ENCODE peak calls at places on chromosomes 3 and 15, in six cellular contexts. One of them, this sample, is unnamed.

GRCh38 chr3:24242012-24242698 is 252.5 kb downstream of the THRB start:
- DNase-seq in lower lobe of right lung: no peak
- DNase-seq in activated T-helper 1 cell treated with anti-CD3 and anti-CD28 coated beads, Interleukin-2, amount 50 U/mL, for 16 hours: no peak
- DNase-seq in mucosa of gallbladder: peak
- DNase-seq in omental fat pad: no peak
- DNase-seq in activated gamma-delta T cell treated with Interleukin-2 at 50 U/mL for 16 hours: no peak
- DNase-seq in this sample: peak

GRCh38 chr3:14118400-14119165 is 6.1 kb downstream of the CHCHD4 start:
- DNase-seq in activated T-helper 1 cell treated with anti-CD3 and anti-CD28 coated beads, Interleukin-2, amount 50 U/mL, for 16 hours: no peak
- DNase-seq in mucosa of gallbladder: no peak
- DNase-seq in omental fat pad: no peak
- DNase-seq in lower lobe of right lung: no peak
- DNase-seq in activated gamma-delta T cell treated with Interleukin-2 at 50 U/mL for 16 hours: no peak
- DNase-seq in this sample: no peak

GRCh38 chr3:178112134-178112533 is 424.1 kb upstream of the KCNMB2 start:
- DNase-seq in mucosa of gallbladder: no peak
- DNase-seq in lower lobe of right lung: no peak
- DNase-seq in omental fat pad: no peak
- DNase-seq in activated gamma-delta T cell treated with Interleukin-2 at 50 U/mL for 16 hours: no peak
- DNase-seq in activated T-helper 1 cell treated with anti-CD3 and anti-CD28 coated beads, Interleukin-2, amount 50 U/mL, for 16 hours: no peak
- DNase-seq in this sample: no peak

GRCh38 chr15:52678036-52678467 is 1.1 kb downstream of the ATOSA start:
- DNase-seq in lower lobe of right lung: peak
- DNase-seq in mucosa of gallbladder: peak
- DNase-seq in activated gamma-delta T cell treated with Interleukin-2 at 50 U/mL for 16 hours: peak
- DNase-seq in omental fat pad: no peak
- DNase-seq in activated T-helper 1 cell treated with anti-CD3 and anti-CD28 coated beads, Interleukin-2, amount 50 U/mL, for 16 hours: peak
- DNase-seq in this sample: no peak

GRCh38 chr3:186054481-186055399 is 54.1 kb downstream of the ETV5 start:
- DNase-seq in activated T-helper 1 cell treated with anti-CD3 and anti-CD28 coated beads, Interleukin-2, amount 50 U/mL, for 16 hours: no peak
- DNase-seq in activated gamma-delta T cell treated with Interleukin-2 at 50 U/mL for 16 hours: no peak
- DNase-seq in lower lobe of right lung: no peak
- DNase-seq in omental fat pad: no peak
- DNase-seq in mucosa of gallbladder: no peak
- DNase-seq in this sample: no peak

GRCh38 chr3:160402249-160403027 is 3.0 kb downstream of the SMC4 start:
- DNase-seq in activated gamma-delta T cell treated with Interleukin-2 at 50 U/mL for 16 hours: no peak
- DNase-seq in activated T-helper 1 cell treated with anti-CD3 and anti-CD28 coated beads, Interleukin-2, amount 50 U/mL, for 16 hours: no peak
- DNase-seq in lower lobe of right lung: no peak
- DNase-seq in omental fat pad: no peak
- DNase-seq in mucosa of gallbladder: no peak
- DNase-seq in this sample: no peak

GRCh38 chr15:58081446-58081845 is 15.9 kb upstream of the ALDH1A2 start:
- DNase-seq in omental fat pad: no peak
- DNase-seq in lower lobe of right lung: no peak
- DNase-seq in activated T-helper 1 cell treated with anti-CD3 and anti-CD28 coated beads, Interleukin-2, amount 50 U/mL, for 16 hours: no peak
- DNase-seq in activated gamma-delta T cell treated with Interleukin-2 at 50 U/mL for 16 hours: no peak
- DNase-seq in mucosa of gallbladder: no peak
- DNase-seq in this sample: peak

GRCh38 chr15:98758224-98758623 is 109.9 kb downstream of the IGF1R start:
- DNase-seq in activated T-helper 1 cell treated with anti-CD3 and anti-CD28 coated beads, Interleukin-2, amount 50 U/mL, for 16 hours: no peak
- DNase-seq in activated gamma-delta T cell treated with Interleukin-2 at 50 U/mL for 16 hours: no peak
- DNase-seq in omental fat pad: no peak
- DNase-seq in lower lobe of right lung: no peak
- DNase-seq in mucosa of gallbladder: no peak
- DNase-seq in this sample: no peak

GRCh38 chr3:50300681-50301254 is 1.6 kb upstream of the HYAL3 start:
- DNase-seq in activated T-helper 1 cell treated with anti-CD3 and anti-CD28 coated beads, Interleukin-2, amount 50 U/mL, for 16 hours: no peak
- DNase-seq in omental fat pad: no peak
- DNase-seq in activated gamma-delta T cell treated with Interleukin-2 at 50 U/mL for 16 hours: no peak
- DNase-seq in mucosa of gallbladder: no peak
- DNase-seq in lower lobe of right lung: no peak
- DNase-seq in this sample: no peak

GRCh38 chr15:101262551-101262950 is 10.7 kb upstream of the CHSY1 start:
- DNase-seq in activated gamma-delta T cell treated with Interleukin-2 at 50 U/mL for 16 hours: no peak
- DNase-seq in mucosa of gallbladder: no peak
- DNase-seq in lower lobe of right lung: no peak
- DNase-seq in omental fat pad: no peak
- DNase-seq in activated T-helper 1 cell treated with anti-CD3 and anti-CD28 coated beads, Interleukin-2, amount 50 U/mL, for 16 hours: no peak
- DNase-seq in this sample: no peak

GRCh38 chr3:72844436-72844999 is 3.7 kb downstream of the SHQ1 start:
- DNase-seq in activated gamma-delta T cell treated with Interleukin-2 at 50 U/mL for 16 hours: no peak
- DNase-seq in mucosa of gallbladder: no peak
- DNase-seq in omental fat pad: no peak
- DNase-seq in activated T-helper 1 cell treated with anti-CD3 and anti-CD28 coated beads, Interleukin-2, amount 50 U/mL, for 16 hours: no peak
- DNase-seq in lower lobe of right lung: no peak
- DNase-seq in this sample: no peak

GRCh38 chr15:74545061-74545460 is 4.0 kb downstream of the ARID3B start:
- DNase-seq in activated T-helper 1 cell treated with anti-CD3 and anti-CD28 coated beads, Interleukin-2, amount 50 U/mL, for 16 hours: no peak
- DNase-seq in omental fat pad: no peak
- DNase-seq in activated gamma-delta T cell treated with Interleukin-2 at 50 U/mL for 16 hours: no peak
- DNase-seq in lower lobe of right lung: no peak
- DNase-seq in mucosa of gallbladder: no peak
- DNase-seq in this sample: no peak

GRCh38 chr3:182738583-182739514 is 54.5 kb upstream of the ATP11B start:
- DNase-seq in activated gamma-delta T cell treated with Interleukin-2 at 50 U/mL for 16 hours: no peak
- DNase-seq in omental fat pad: no peak
- DNase-seq in mucosa of gallbladder: peak
- DNase-seq in lower lobe of right lung: no peak
- DNase-seq in activated T-helper 1 cell treated with anti-CD3 and anti-CD28 coated beads, Interleukin-2, amount 50 U/mL, for 16 hours: no peak
- DNase-seq in this sample: no peak

GRCh38 chr3:174822320-174822719 is 36.8 kb upstream of the NAALADL2 start:
- DNase-seq in activated T-helper 1 cell treated with anti-CD3 and anti-CD28 coated beads, Interleukin-2, amount 50 U/mL, for 16 hours: no peak
- DNase-seq in mucosa of gallbladder: no peak
- DNase-seq in lower lobe of right lung: no peak
- DNase-seq in activated gamma-delta T cell treated with Interleukin-2 at 50 U/mL for 16 hours: no peak
- DNase-seq in omental fat pad: no peak
- DNase-seq in this sample: peak

GRCh38 chr3:161372321-161373260 is 1.3 kb upstream of the SPTSSB start:
- DNase-seq in mucosa of gallbladder: peak
- DNase-seq in activated gamma-delta T cell treated with Interleukin-2 at 50 U/mL for 16 hours: peak
- DNase-seq in omental fat pad: no peak
- DNase-seq in activated T-helper 1 cell treated with anti-CD3 and anti-CD28 coated beads, Interleukin-2, amount 50 U/mL, for 16 hours: no peak
- DNase-seq in lower lobe of right lung: peak
- DNase-seq in this sample: no peak

GRCh38 chr15:97998307-97999071 is 38.0 kb downstream of the ARRDC4 start:
- DNase-seq in activated T-helper 1 cell treated with anti-CD3 and anti-CD28 coated beads, Interleukin-2, amount 50 U/mL, for 16 hours: no peak
- DNase-seq in mucosa of gallbladder: no peak
- DNase-seq in activated gamma-delta T cell treated with Interleukin-2 at 50 U/mL for 16 hours: no peak
- DNase-seq in lower lobe of right lung: no peak
- DNase-seq in omental fat pad: no peak
- DNase-seq in this sample: no peak

GRCh38 chr15:62900071-62900812 is 142.3 kb upstream of the TPM1 start:
- DNase-seq in lower lobe of right lung: no peak
- DNase-seq in activated gamma-delta T cell treated with Interleukin-2 at 50 U/mL for 16 hours: no peak
- DNase-seq in omental fat pad: no peak
- DNase-seq in mucosa of gallbladder: no peak
- DNase-seq in activated T-helper 1 cell treated with anti-CD3 and anti-CD28 coated beads, Interleukin-2, amount 50 U/mL, for 16 hours: no peak
- DNase-seq in this sample: no peak

GRCh38 chr3:188950832-188951489 is 220.8 kb upstream of the TPRG1 start:
- DNase-seq in mucosa of gallbladder: peak
- DNase-seq in omental fat pad: peak
- DNase-seq in activated T-helper 1 cell treated with anti-CD3 and anti-CD28 coated beads, Interleukin-2, amount 50 U/mL, for 16 hours: no peak
- DNase-seq in activated gamma-delta T cell treated with Interleukin-2 at 50 U/mL for 16 hours: peak
- DNase-seq in lower lobe of right lung: peak
- DNase-seq in this sample: peak

GRCh38 chr3:56921573-56922571 is 120.1 kb upstream of the ARHGEF3 start:
- DNase-seq in mucosa of gallbladder: no peak
- DNase-seq in lower lobe of right lung: no peak
- DNase-seq in omental fat pad: no peak
- DNase-seq in activated gamma-delta T cell treated with Interleukin-2 at 50 U/mL for 16 hours: no peak
- DNase-seq in activated T-helper 1 cell treated with anti-CD3 and anti-CD28 coated beads, Interleukin-2, amount 50 U/mL, for 16 hours: no peak
- DNase-seq in this sample: peak

GRCh38 chr3:36700537-36701248 is 63.7 kb downstream of the DCLK3 start:
- DNase-seq in omental fat pad: no peak
- DNase-seq in activated gamma-delta T cell treated with Interleukin-2 at 50 U/mL for 16 hours: no peak
- DNase-seq in mucosa of gallbladder: peak
- DNase-seq in lower lobe of right lung: peak
- DNase-seq in activated T-helper 1 cell treated with anti-CD3 and anti-CD28 coated beads, Interleukin-2, amount 50 U/mL, for 16 hours: no peak
- DNase-seq in this sample: peak

GRCh38 chr15:63553388-63553791 is 43.8 kb upstream of the FBXL22 start:
- DNase-seq in activated gamma-delta T cell treated with Interleukin-2 at 50 U/mL for 16 hours: no peak
- DNase-seq in omental fat pad: no peak
- DNase-seq in mucosa of gallbladder: peak
- DNase-seq in lower lobe of right lung: no peak
- DNase-seq in activated T-helper 1 cell treated with anti-CD3 and anti-CD28 coated beads, Interleukin-2, amount 50 U/mL, for 16 hours: no peak
- DNase-seq in this sample: peak

GRCh38 chr3:133933097-133934024 is 37.7 kb upstream of the RAB6B start:
- DNase-seq in lower lobe of right lung: no peak
- DNase-seq in activated T-helper 1 cell treated with anti-CD3 and anti-CD28 coated beads, Interleukin-2, amount 50 U/mL, for 16 hours: no peak
- DNase-seq in omental fat pad: no peak
- DNase-seq in mucosa of gallbladder: peak
- DNase-seq in activated gamma-delta T cell treated with Interleukin-2 at 50 U/mL for 16 hours: no peak
- DNase-seq in this sample: no peak

GRCh38 chr3:127069814-127070440 is 87.0 kb downstream of the PLXNA1 start:
- DNase-seq in omental fat pad: no peak
- DNase-seq in mucosa of gallbladder: no peak
- DNase-seq in activated T-helper 1 cell treated with anti-CD3 and anti-CD28 coated beads, Interleukin-2, amount 50 U/mL, for 16 hours: no peak
- DNase-seq in lower lobe of right lung: peak
- DNase-seq in activated gamma-delta T cell treated with Interleukin-2 at 50 U/mL for 16 hours: no peak
- DNase-seq in this sample: no peak

GRCh38 chr3:17491601-17492000 is 250.8 kb downstream of the TBC1D5 start:
- DNase-seq in omental fat pad: no peak
- DNase-seq in lower lobe of right lung: no peak
- DNase-seq in activated T-helper 1 cell treated with anti-CD3 and anti-CD28 coated beads, Interleukin-2, amount 50 U/mL, for 16 hours: no peak
- DNase-seq in activated gamma-delta T cell treated with Interleukin-2 at 50 U/mL for 16 hours: no peak
- DNase-seq in mucosa of gallbladder: no peak
- DNase-seq in this sample: peak

This sample was measured in AG09309.